ENCODE peak calls at places on chromosome 19, in nine cellular contexts. F, O, C, Q, I, P, T, D and H are unnamed samples.

GRCh38 chr19:5083547-5083965 is 114.6 kb downstream of the KDM4B start:
- DNase-seq in Q (no peak), C (no peak), I (no peak), T (peak; percentile 64), F (no peak), O (peak; percentile 39), D (no peak), P (peak; percentile 56), H (peak; percentile 29)

GRCh38 chr19:6464070-6464873 is at the start of gene CRB3:
- DNase-seq in Q (no peak), I (peak; percentile 80), T (no peak), D (peak; percentile 37), C (no peak), F (peak; percentile 96), O (no peak), P (peak; percentile 95), H (no peak)

GRCh38 chr19:49150106-49150943 is 4.9 kb downstream of the HRC start:
- DNase-seq in Q (peak; percentile 62), O (peak; percentile 89), P (peak; percentile 91), I (no peak), F (peak; percentile 85), T (peak; percentile 77), C (no peak), D (peak; percentile 88), H (peak; percentile 87)

GRCh38 chr19:4980087-4980486 is 11.2 kb downstream of the KDM4B start:
- DNase-seq in C (no peak), Q (peak; percentile 53), P (no peak), I (no peak), F (no peak), O (no peak), T (no peak), D (no peak), H (no peak)

GRCh38 chr19:10876459-10877240 is 5.3 kb downstream of the CARM1 start:
- DNase-seq in D (no peak), O (no peak), F (no peak), C (no peak), T (no peak), Q (no peak), P (no peak), I (no peak), H (peak; percentile 30)

GRCh38 chr19:55342044-55342531 is 2.4 kb downstream of the KMT5C start:
- DNase-seq in O (no peak), F (no peak), I (no peak), Q (no peak), P (no peak), C (no peak), T (no peak), D (no peak), H (no peak)

GRCh38 chr19:4518345-4519171 is at the start of gene PLIN4:
- DNase-seq in P (peak; percentile 71), F (peak; percentile 89), T (peak; percentile 89), Q (peak; percentile 4), D (peak; percentile 66), I (no peak), C (no peak), O (peak; percentile 84), H (peak; percentile 85)

GRCh38 chr19:41000310-41000737 is 9.2 kb downstream of the CYP2B6 start:
- DNase-seq in F (peak; percentile 61), D (no peak), T (no peak), C (no peak), I (no peak), P (peak; percentile 71), Q (no peak), O (no peak), H (no peak)

DNA sequence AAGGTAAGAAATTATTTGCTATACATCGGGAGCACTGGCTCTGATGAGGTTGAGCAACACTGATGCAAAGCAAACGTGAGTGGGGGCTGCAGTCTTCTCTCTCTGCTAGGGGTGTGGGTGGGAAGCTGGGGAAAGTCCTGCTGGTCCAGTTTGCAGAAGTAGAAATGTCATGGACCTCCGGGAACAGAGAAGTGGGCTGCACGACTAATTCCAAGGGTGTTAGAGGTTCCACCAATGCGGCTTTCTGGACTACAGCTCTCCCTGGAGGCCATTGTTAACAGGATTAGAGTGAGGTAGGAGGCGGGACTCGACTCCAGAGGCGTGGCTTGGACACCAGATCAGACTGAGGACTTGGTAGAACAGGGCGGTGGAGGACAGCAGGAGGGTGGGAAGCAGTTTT is 5.7 kb upstream of the FBXO27 start:
- DNase-seq in P (peak; percentile 61), C (no peak), F (peak; percentile 58), D (peak; percentile 39), T (peak; percentile 18), I (no peak), O (no peak), Q (no peak), H (no peak)
- TF ChIP-seq CTCF in P (no peak), C (no peak), F (no peak), D (no peak), T (no peak), I (no peak), O (no peak), Q (no peak), H (no peak)

GRCh38 chr19:45403781-45404556 is 900 bp downstream of the PPP1R13L start:
- DNase-seq in T (peak; percentile 37), P (peak; percentile 89), Q (no peak), O (peak; percentile 62), C (no peak), D (peak; percentile 60), F (peak; percentile 73), I (no peak), H (peak; percentile 70)

GRCh38 chr19:45403272-45403671 is 1.6 kb downstream of the PPP1R13L start:
- DNase-seq in I (no peak), P (no peak), T (no peak), O (no peak), Q (no peak), F (no peak), C (no peak), D (no peak), H (no peak)

GRCh38 chr19:45405435-45406164 is 731 bp upstream of the PPP1R13L start:
- DNase-seq in P (peak; percentile 89), T (peak; percentile 88), D (peak; percentile 94), C (peak; percentile 77), O (peak; percentile 92), Q (peak; percentile 79), I (no peak), F (peak; percentile 91), H (peak; percentile 94)

GRCh38 chr19:45406165-45406956 is at the start of gene POLR1G:
- DNase-seq in F (peak; percentile 78), T (peak; percentile 72), O (peak; percentile 82), P (peak; percentile 87), D (peak; percentile 88), C (peak; percentile 74), Q (peak; percentile 80), I (no peak), H (peak; percentile 77)

DNA sequence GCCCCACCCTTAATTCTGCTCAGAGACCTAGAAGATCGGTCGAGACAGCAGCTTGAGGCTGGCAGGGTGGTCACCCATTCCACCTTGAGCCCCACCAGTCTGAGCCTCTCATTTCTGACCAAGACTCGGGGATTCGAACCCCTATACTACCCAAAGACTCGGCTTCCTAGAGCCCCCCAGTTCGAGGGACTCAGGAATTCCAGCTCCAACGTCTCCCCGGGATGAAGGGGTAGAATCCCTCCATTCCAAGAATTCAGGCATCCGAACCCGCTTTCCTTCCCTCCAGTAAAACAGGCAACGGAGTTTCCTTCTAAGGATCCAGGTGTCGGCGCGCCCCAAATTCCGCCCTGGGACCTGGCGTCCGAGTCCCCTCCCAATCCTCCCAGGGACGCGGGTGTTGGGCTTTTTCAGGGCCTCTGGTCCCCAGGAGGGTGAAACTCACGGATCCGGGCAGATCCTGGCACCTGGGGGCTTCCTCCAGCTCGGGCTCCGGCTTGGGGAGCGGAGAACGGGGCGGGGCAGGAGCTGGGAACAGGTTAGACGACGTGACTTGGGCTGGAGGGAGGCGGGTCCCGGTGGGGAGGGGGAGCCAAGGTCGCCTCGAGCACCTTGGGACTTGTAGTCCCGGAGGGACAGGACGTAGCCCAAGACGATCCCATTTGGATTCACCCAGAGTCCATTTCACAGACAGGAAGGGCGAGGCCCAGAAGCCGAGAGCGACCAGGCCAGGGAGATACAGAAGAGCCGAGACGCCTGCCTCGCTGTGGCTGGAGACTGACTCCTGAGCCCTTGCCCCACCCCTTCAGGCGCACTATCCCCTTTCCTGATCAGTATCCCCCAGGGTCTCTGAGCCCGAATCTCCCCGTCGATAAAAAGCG is at the start of gene PPP1R13L:
- DNase-seq in C (peak; percentile 69), O (peak; percentile 88), Q (peak; percentile 68), T (peak; percentile 75), P (peak; percentile 91), I (no peak), D (peak; percentile 80), F (peak; percentile 92), H (peak; percentile 89)
- H3K9me3 ChIP-seq in C (no peaks in the 10 kb centered on the region), O (no peaks in the 10 kb centered on the region), Q (no peaks in the 10 kb centered on the region), T (no peaks in the 10 kb centered on the region), P (no peaks in the 10 kb centered on the region), I (no peaks in the 10 kb centered on the region), D (no peaks in the 10 kb centered on the region), F (no peaks in the 10 kb centered on the region), H (no peaks in the 10 kb centered on the region)

DNA sequence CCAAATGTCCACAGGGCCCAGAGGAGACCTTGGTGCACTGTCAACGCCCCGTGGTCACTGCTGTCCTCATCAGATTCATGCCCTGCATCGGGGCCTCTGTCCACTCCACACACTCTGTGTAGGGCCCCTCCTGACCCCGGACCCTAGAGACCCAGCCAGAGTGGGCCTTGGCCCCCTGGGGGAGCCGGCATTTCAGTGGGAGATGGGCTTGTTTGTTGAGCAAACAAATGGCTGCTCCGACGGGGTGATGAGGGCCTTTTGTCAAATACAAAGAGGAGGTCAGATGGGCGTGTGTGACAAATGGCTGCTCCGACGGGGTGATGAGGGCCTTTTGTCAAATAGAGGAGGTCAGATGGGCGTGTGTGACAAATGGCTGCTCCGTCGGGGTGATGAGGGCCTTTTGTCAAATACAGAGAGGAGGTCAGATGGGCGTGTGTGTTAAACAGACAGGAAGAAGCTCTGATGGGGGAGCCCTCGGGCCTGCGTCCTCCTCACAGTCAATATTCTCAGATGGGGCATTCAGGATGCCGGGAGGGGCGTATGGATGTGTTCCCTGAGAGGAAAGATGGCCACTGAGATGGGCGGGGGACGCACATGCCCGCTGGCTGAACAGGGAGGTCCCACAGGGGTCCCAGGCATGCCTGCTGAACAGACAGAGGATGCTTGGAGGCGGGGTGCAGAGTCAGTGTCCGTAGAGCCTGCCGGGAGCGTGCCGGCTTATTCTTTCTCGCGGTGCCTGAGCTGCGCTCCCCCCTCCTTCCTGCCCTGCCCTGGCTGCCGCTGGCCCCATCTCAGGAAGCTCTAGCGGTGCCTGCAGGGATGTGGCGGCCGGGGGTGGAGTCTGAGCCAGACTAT is 36.3 kb downstream of the SMIM24 start:
- DNase-seq in F (no peak), P (no peak), Q (no peak), C (no peak), D (peak; percentile 57), T (no peak), O (peak; percentile 80), I (no peak), H (peak; percentile 71)
- H3K27ac ChIP-seq in F (peak overlapping the region; percentile 54), P (no peak overlapping the region), Q (peak overlapping the region; percentile 50), C (no peak overlapping the region), D (no peak overlapping the region), T (peak overlapping the region; percentile 63), O (peak overlapping the region; percentile 66), I (no peak overlapping the region), H (peak overlapping the region; percentile 60)

DNA sequence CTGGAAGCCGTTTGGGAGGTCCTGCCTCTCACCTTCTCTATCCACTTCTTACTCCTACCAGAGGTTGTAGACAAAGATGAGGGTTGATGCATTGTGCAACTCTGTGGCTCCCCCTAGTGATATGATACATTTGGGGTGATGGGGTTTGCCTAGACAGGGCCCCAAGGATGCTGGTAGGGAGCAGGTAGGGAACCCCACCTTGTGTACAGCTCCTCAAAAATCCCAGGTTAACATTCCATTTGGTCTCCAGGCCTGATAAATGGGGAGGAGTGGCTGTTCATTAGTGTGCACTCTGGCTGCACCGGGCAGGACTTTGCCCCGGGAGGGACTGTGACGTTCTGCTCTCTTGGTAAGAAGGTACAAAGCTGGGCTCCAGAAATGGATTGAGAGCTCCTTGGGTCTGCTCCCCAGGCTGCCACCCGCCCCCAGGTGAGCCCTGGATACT is 19.2 kb downstream of the SIGLEC8 start:
- DNase-seq in T (no peak), D (no peak), C (no peak), Q (no peak), I (no peak), F (no peak), P (no peak), O (no peak), H (no peak)
- TF ChIP-seq CTCF in T (peak; percentile 17), D (no peak), C (no peak), Q (no peak), I (peak; percentile 81), F (no peak), P (no peak), O (peak; percentile 34), H (peak; percentile 14)